ENCODE peak calls at places on chromosomes 13 and 19, in six cellular contexts. E is HFFc6, I is testis, X is BJ, H is sigmoid colon, O is GM04504. A is an unnamed sample.

GRCh38 chr19:2625434-2625833 is 77.1 kb downstream of the GNG7 start:
- DNase-seq in E (no peak), I (no peak), X (no peak), H (peak; percentile 70), O (no peak), A (no peak)

GRCh38 chr13:109787135-109787954 is 962 bp upstream of the IRS2 start:
- DNase-seq in E (no peak), I (peak; percentile 43), X (no peak), H (peak; percentile 78), O (no peak), A (no peak)

GRCh38 chr13:33626407-33626806 is 191.5 kb upstream of the RFC3 start:
- DNase-seq in E (no peak), I (no peak), X (no peak), H (no peak), O (no peak), A (no peak)

GRCh38 chr13:33615436-33615835 is 202.5 kb upstream of the RFC3 start:
- DNase-seq in E (no peak), I (no peak), X (no peak), H (no peak), O (no peak), A (no peak)

GRCh38 chr13:113166681-113167080 is 8.2 kb downstream of the PROZ start:
- DNase-seq in E (no peak), I (no peak), X (no peak), H (no peak), O (no peak), A (no peak)

GRCh38 chr13:94369862-94370491 is 109.5 kb downstream of the DCT start:
- DNase-seq in E (no peak), I (peak; percentile 34), X (no peak), H (no peak), O (no peak), A (no peak)

GRCh38 chr13:26707122-26708006 is 53.2 kb downstream of the GPR12 start:
- DNase-seq in E (peak; percentile 43), I (peak; percentile 73), X (no peak), H (no peak), O (peak; percentile 22), A (peak; percentile 54)

GRCh38 chr13:20840590-20840989 is 62.0 kb downstream of the XPO4 start:
- DNase-seq in E (no peak), I (no peak), X (no peak), H (no peak), O (no peak), A (no peak)

A was measured in brain microvascular endothelial cell.